ENCODE peak calls at places on chromosomes 6 and 20, in eight cellular contexts. Z, N, Y, S, L, R, U and J are unnamed samples.

GRCh38 chr6:148272084-148272483 is 70.6 kb upstream of the SASH1 start:
- DNase-seq in L (no peak), U (no peak), R (no peak), N (no peak), Z (no peak), Y (peak), S (peak), J (no peak)

GRCh38 chr6:149897015-149897697 is 757 bp downstream of the RAET1E start:
- DNase-seq in U (peak), S (peak), R (no peak), Y (peak), N (no peak), L (no peak), Z (peak), J (no peak)

GRCh38 chr6:133774356-133774755 is 114.6 kb upstream of the TCF21 start:
- DNase-seq in R (no peak), L (no peak), S (peak), N (peak), Y (peak), Z (no peak), U (no peak), J (no peak)

GRCh38 chr6:158206740-158207451 is 38.7 kb downstream of the GTF2H5 start:
- DNase-seq in N (no peak), L (no peak), Y (no peak), U (no peak), R (no peak), S (no peak), Z (no peak), J (no peak)

GRCh38 chr20:46283426-46283825 is 24.9 kb downstream of the CDH22 start:
- DNase-seq in N (no peak), Y (peak), Z (no peak), L (no peak), R (no peak), U (no peak), S (no peak), J (no peak)

GRCh38 chr6:48150701-48151100 is 39.7 kb upstream of the PTCHD4 start:
- DNase-seq in L (no peak), S (no peak), U (no peak), Z (no peak), R (no peak), Y (no peak), N (no peak), J (no peak)

GRCh38 chr6:26104457-26105108 is 17.4 kb downstream of the HFE start:
- DNase-seq in R (no peak), Y (peak), U (no peak), L (no peak), S (no peak), Z (no peak), N (peak), J (no peak)

GRCh38 chr6:16033214-16033613 is 95.7 kb upstream of the MYLIP start:
- DNase-seq in N (no peak), Z (no peak), S (no peak), Y (no peak), L (no peak), R (no peak), U (no peak), J (no peak)

GRCh38 chr6:55980627-55981211 is 105.3 kb upstream of the BMP5 start:
- DNase-seq in U (no peak), L (peak), Y (peak), N (no peak), S (peak), R (peak), Z (peak), J (no peak)

GRCh38 chr6:164290101-164290500 is 875.6 kb downstream of the QKI start:
- DNase-seq in Z (no peak), Y (no peak), U (no peak), L (no peak), S (no peak), R (no peak), N (no peak), J (no peak)

GRCh38 chr20:51345601-51346101 is 196.9 kb downstream of the NFATC2 start:
- DNase-seq in Y (peak), N (no peak), S (peak), U (peak), L (no peak), R (no peak), Z (peak), J (no peak)

GRCh38 chr6:107107791-107108190 is 7.5 kb downstream of the BEND3 start:
- DNase-seq in R (no peak), Z (no peak), Y (no peak), U (no peak), S (no peak), N (no peak), L (no peak), J (no peak)

GRCh38 chr6:16764188-16764950 is 3.1 kb upstream of the ATXN1 start:
- DNase-seq in N (peak), Y (peak), L (no peak), S (peak), Z (no peak), R (no peak), U (no peak), J (no peak)

GRCh38 chr20:32296874-32297420 is 19.5 kb downstream of the KIF3B start:
- DNase-seq in N (no peak), R (no peak), U (no peak), S (no peak), L (no peak), Y (no peak), Z (no peak), J (no peak)

GRCh38 chr6:165886169-165886568 is 223.1 kb upstream of the PDE10A start:
- DNase-seq in Z (no peak), L (no peak), R (no peak), Y (no peak), S (no peak), U (peak), N (no peak), J (no peak)